ENCODE peak calls at places on chromosome 3, in six cellular contexts. Y is endothelial cell of umbilical vein, B is ovary, S is testis, X is heart left ventricle, Q is tibial nerve. M is an unnamed sample.

GRCh38 chr3:127569160-127569559 is 21.4 kb downstream of the TPRA1 start:
- DNase-seq in Y (no peak), B (no peak), S (no peak), X (no peak), Q (no peak), M (no peak)

GRCh38 chr3:73270839-73271483 is 209.5 kb downstream of the EBLN2 start:
- DNase-seq in Y (no peak), B (no peak), S (no peak), X (no peak), Q (no peak), M (no peak)

GRCh38 chr3:8282541-8283165 is 219.0 kb upstream of the LMCD1 start:
- DNase-seq in Y (no peak), B (no peak), S (no peak), X (no peak), Q (no peak), M (no peak)

GRCh38 chr3:151305081-151305777 is 11.4 kb downstream of the GPR87 start:
- DNase-seq in Y (no peak), B (no peak), S (no peak), X (no peak), Q (peak; percentile 52), M (peak; percentile 58)

GRCh38 chr3:108486910-108487309 is 23.5 kb downstream of the MYH15 start:
- DNase-seq in Y (peak; percentile 28), B (no peak), S (no peak), X (peak; percentile 28), Q (no peak), M (no peak)

GRCh38 chr3:177278016-177278415 is 80.7 kb upstream of the TBL1XR1 start:
- DNase-seq in Y (no peak), B (no peak), S (no peak), X (no peak), Q (no peak), M (no peak)

GRCh38 chr3:127064391-127065137 is 81.6 kb downstream of the PLXNA1 start:
- DNase-seq in Y (no peak), B (no peak), S (no peak), X (no peak), Q (no peak), M (no peak)

GRCh38 chr3:141963301-141963700 is 86.9 kb downstream of the ATP1B3 start:
- DNase-seq in Y (no peak), B (no peak), S (no peak), X (no peak), Q (no peak), M (no peak)

GRCh38 chr3:43704697-43705096 is 14.0 kb downstream of the ABHD5 start:
- DNase-seq in Y (no peak), B (no peak), S (no peak), X (no peak), Q (no peak), M (no peak)

GRCh38 chr3:161284989-161285388 is 63.9 kb downstream of the NMD3 start:
- DNase-seq in Y (no peak), B (no peak), S (no peak), X (no peak), Q (no peak), M (no peak)

GRCh38 chr3:129611812-129612349 is 5.4 kb upstream of the PLXND1 start:
- DNase-seq in Y (peak; percentile 51), B (no peak), S (no peak), X (peak; percentile 78), Q (no peak), M (no peak)
- H3K4me3 ChIP-seq in Y (no peak overlapping the region), B (no peak overlapping the region), S (no peak overlapping the region), X (no peak overlapping the region), Q (no peak overlapping the region), M (no peak overlapping the region)

DNA sequence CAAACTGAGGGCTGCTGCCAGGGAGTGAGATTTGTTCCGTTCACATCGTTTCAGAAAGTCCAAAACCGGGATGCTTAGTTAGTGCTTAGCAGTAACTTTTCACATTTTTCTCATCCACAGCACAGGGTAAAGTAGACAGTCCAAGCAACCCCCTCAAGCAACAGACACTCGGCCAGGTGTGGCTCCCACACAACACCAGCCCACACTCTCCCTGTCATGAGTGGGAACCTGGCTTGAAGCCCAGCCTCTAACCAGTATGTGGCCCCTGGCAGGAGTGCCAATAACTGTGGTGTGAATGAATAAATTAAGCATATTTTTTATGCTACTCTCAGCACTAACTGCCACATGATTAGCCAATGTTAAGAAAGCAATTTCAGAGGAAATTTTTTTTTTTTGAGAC is 9.9 kb downstream of the IL17RD start:
- DNase-seq in Y (no peak), B (no peak), S (no peak), X (no peak), Q (no peak), M (no peak)
- TF ChIP-seq POLR2A in Y (no peak), B (no peak), S (no peak), X (no peak), Q (no peak), M (no peak)

GRCh38 chr3:53661480-53661879 is 167.1 kb downstream of the CACNA1D start:
- DNase-seq in Y (no peak), B (no peak), S (no peak), X (no peak), Q (no peak), M (no peak)
- H3K9me3 ChIP-seq in Y (no peaks in the 10 kb centered on the region), B (no peaks in the 10 kb centered on the region), S (no peaks in the 10 kb centered on the region), X (peaks cover 18% of the 10 kb centered on the region), Q (no peaks in the 10 kb centered on the region), M (no peaks in the 10 kb centered on the region)

GRCh38 chr3:4338751-4339150 is 35.6 kb downstream of the SETMAR start:
- DNase-seq in Y (no peak), B (no peak), S (no peak), X (no peak), Q (no peak), M (no peak)
- H3K4me3 ChIP-seq in Y (no peak overlapping the region), B (no peak overlapping the region), S (no peak overlapping the region), X (no peak overlapping the region), Q (no peak overlapping the region), M (no peak overlapping the region)

DNA sequence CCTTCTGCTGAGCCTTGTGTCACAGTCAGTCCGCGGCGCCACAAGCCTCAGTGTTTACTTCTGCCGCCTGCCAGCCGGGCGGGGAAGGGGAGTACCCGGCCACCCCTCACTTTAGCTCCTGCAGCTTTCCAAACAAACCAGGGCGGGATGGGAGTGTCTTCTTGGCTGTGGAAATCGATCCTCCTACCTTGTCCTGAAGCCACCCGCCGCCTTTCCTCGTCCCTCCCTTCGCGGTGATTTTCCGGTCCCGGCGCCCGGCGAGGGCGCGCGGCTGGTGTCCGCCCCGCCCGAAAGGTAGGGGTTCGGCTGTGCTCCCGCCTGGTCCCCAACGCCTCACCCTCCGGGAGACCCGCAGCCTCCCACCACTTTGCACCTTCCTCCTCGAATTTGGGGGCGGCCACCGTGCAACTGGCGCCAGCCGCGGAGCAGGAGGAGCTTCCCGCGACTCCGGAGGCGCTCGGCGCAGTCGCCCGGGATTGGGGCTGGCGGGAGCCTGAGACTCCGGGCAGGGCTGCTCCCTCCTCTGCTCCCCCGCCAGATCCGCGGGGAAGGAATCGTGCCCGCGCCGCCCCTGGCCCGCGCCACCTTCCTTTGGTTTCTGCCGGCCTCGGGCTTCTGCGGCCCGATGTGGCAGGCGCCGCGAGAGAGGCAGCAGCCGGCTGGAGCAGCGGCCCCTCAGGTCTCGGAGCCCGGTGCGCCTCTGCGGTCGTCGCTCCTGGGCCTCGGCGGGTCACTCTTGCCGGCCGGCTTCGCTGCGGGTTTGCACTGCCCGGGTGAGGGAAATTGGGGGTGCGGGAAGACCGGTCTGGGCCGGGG is 30.7 kb upstream of the ST3GAL6 start:
- DNase-seq in Y (peak; percentile 59), B (peak; percentile 40), S (peak; percentile 90), X (peak; percentile 69), Q (peak; percentile 53), M (peak; percentile 68)
- TF ChIP-seq POLR2A in Y (peak; percentile 55), B (no peak), S (no peak), X (peak; percentile 65), Q (peak; percentile 66), M (no peak)

GRCh38 chr3:172277151-172277652 is 171.1 kb downstream of the GHSR start:
- DNase-seq in Y (no peak), B (no peak), S (no peak), X (no peak), Q (no peak), M (no peak)

GRCh38 chr3:172279191-172279640 is 169.0 kb downstream of the GHSR start:
- DNase-seq in Y (no peak), B (no peak), S (no peak), X (no peak), Q (no peak), M (no peak)

GRCh38 chr3:172281884-172282283 is 166.4 kb downstream of the GHSR start:
- DNase-seq in Y (no peak), B (no peak), S (no peak), X (no peak), Q (no peak), M (no peak)

GRCh38 chr3:172280406-172281051 is 167.7 kb downstream of the GHSR start:
- DNase-seq in Y (peak; percentile 37), B (no peak), S (no peak), X (no peak), Q (no peak), M (no peak)

DNA sequence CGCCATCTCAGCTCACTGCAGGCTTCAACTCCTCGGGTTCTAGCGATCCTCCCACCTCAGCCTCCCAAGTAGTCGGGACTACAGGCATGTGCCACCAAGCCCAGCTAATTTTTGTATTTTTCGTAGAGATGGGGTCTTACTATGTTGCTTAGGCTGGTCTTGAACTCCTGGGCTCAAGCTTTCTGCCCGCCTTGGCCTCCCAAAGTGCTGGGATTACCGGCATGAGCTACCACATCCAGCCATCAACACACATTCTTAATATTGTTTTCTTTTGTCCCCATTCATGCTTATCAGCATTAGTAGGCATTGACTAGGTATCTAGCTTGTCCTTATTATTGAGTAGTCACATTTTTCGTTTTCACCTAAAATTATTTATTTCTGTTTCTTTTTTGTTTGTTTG is 168.3 kb downstream of the GHSR start:
- DNase-seq in Y (no peak), B (no peak), S (no peak), X (no peak), Q (no peak), M (no peak)
- H3K9me3 ChIP-seq in Y (no peaks in the 10 kb centered on the region), B (no peaks in the 10 kb centered on the region), S (no peaks in the 10 kb centered on the region), X (no peaks in the 10 kb centered on the region), Q (no peaks in the 10 kb centered on the region), M (no peaks in the 10 kb centered on the region)

DNA sequence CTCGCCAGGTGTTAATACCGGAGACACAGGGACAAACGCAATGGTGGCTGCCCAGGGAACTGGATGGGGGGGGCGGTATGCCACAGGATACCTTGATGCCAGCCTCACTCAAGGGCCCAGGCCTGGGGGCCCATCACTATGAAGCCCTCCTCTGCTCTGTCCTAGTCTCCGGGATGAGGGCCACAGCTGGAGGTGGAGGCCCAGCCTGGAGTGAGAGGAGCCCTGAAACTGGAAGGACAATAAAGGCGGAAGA is 1.5 kb upstream of the CAMK2N2 start:
- DNase-seq in Y (no peak), B (no peak), S (no peak), X (no peak), Q (no peak), M (no peak)
- H3K4me3 ChIP-seq in Y (no peak overlapping the region), B (no peak overlapping the region), S (no peak overlapping the region), X (no peak overlapping the region), Q (no peak overlapping the region), M (no peak overlapping the region)

M was measured in thyroid gland.